ENCODE peak calls at places on chromosomes 2 and 18, in eight cellular contexts. One of them, this sample, is unnamed.

GRCh38 chr2:175880-176800 is 87.7 kb downstream of the SH3YL1 start:
- DNase-seq in keratinocyte: no peak
- DNase-seq in A673: no peak
- DNase-seq in mammary epithelial cell: peak; percentile 44
- DNase-seq in fibroblast of lung: peak; percentile 51
- DNase-seq in SK-N-MC: no peak
- DNase-seq in neural progenitor cell: no peak
- DNase-seq in GM23338: no peak
- DNase-seq in this sample: no peak

GRCh38 chr2:150817422-150817821 is 330.0 kb upstream of the RND3 start:
- DNase-seq in neural progenitor cell: no peak
- DNase-seq in GM23338: no peak
- DNase-seq in SK-N-MC: no peak
- DNase-seq in fibroblast of lung: no peak
- DNase-seq in keratinocyte: no peak
- DNase-seq in mammary epithelial cell: no peak
- DNase-seq in A673: no peak
- DNase-seq in this sample: no peak

GRCh38 chr2:96760986-96761832 is 507 bp downstream of the CNNM4 start:
- DNase-seq in keratinocyte: no peak
- DNase-seq in mammary epithelial cell: no peak
- DNase-seq in GM23338: peak; percentile 45
- DNase-seq in neural progenitor cell: peak; percentile 51
- DNase-seq in fibroblast of lung: peak; percentile 27
- DNase-seq in SK-N-MC: no peak
- DNase-seq in A673: no peak
- DNase-seq in this sample: no peak

GRCh38 chr2:128607440-128607839 is 288.8 kb upstream of the HS6ST1 start:
- DNase-seq in GM23338: no peak
- DNase-seq in neural progenitor cell: no peak
- DNase-seq in A673: no peak
- DNase-seq in fibroblast of lung: no peak
- DNase-seq in SK-N-MC: no peak
- DNase-seq in mammary epithelial cell: no peak
- DNase-seq in keratinocyte: no peak
- DNase-seq in this sample: no peak

GRCh38 chr18:60350975-60351374 is 21.6 kb downstream of the MC4R start:
- DNase-seq in GM23338: no peak
- DNase-seq in A673: no peak
- DNase-seq in fibroblast of lung: no peak
- DNase-seq in SK-N-MC: no peak
- DNase-seq in keratinocyte: no peak
- DNase-seq in mammary epithelial cell: no peak
- DNase-seq in neural progenitor cell: no peak
- DNase-seq in this sample: no peak

GRCh38 chr2:197784956-197785941 is at the start of gene BOLL:
- DNase-seq in neural progenitor cell: no peak
- DNase-seq in fibroblast of lung: no peak
- DNase-seq in GM23338: peak; percentile 30
- DNase-seq in mammary epithelial cell: no peak
- DNase-seq in A673: no peak
- DNase-seq in keratinocyte: no peak
- DNase-seq in SK-N-MC: no peak
- DNase-seq in this sample: no peak

GRCh38 chr2:222431859-222432258 is 7.5 kb downstream of the SGPP2 start:
- DNase-seq in GM23338: no peak
- DNase-seq in neural progenitor cell: no peak
- DNase-seq in fibroblast of lung: no peak
- DNase-seq in SK-N-MC: no peak
- DNase-seq in A673: no peak
- DNase-seq in keratinocyte: no peak
- DNase-seq in mammary epithelial cell: no peak
- DNase-seq in this sample: no peak

GRCh38 chr2:222844323-222844722 is 16.5 kb upstream of the ACSL3 start:
- DNase-seq in A673: no peak
- DNase-seq in fibroblast of lung: peak; percentile 94
- DNase-seq in neural progenitor cell: no peak
- DNase-seq in SK-N-MC: no peak
- DNase-seq in keratinocyte: no peak
- DNase-seq in GM23338: no peak
- DNase-seq in mammary epithelial cell: peak; percentile 93
- DNase-seq in this sample: peak; percentile 89

GRCh38 chr18:63000839-63001238 is 285.5 kb downstream of the PHLPP1 start:
- DNase-seq in mammary epithelial cell: no peak
- DNase-seq in fibroblast of lung: no peak
- DNase-seq in GM23338: no peak
- DNase-seq in A673: no peak
- DNase-seq in neural progenitor cell: no peak
- DNase-seq in SK-N-MC: no peak
- DNase-seq in keratinocyte: no peak
- DNase-seq in this sample: no peak

GRCh38 chr18:47882641-47883040 is 47.8 kb downstream of the SMAD2 start:
- DNase-seq in A673: no peak
- DNase-seq in neural progenitor cell: no peak
- DNase-seq in keratinocyte: no peak
- DNase-seq in GM23338: no peak
- DNase-seq in SK-N-MC: no peak
- DNase-seq in fibroblast of lung: peak; percentile 33
- DNase-seq in mammary epithelial cell: peak; percentile 36
- DNase-seq in this sample: no peak

GRCh38 chr2:118475622-118476021 is 371.8 kb downstream of the EN1 start:
- DNase-seq in mammary epithelial cell: no peak
- DNase-seq in GM23338: no peak
- DNase-seq in SK-N-MC: no peak
- DNase-seq in neural progenitor cell: no peak
- DNase-seq in A673: no peak
- DNase-seq in fibroblast of lung: no peak
- DNase-seq in keratinocyte: no peak
- DNase-seq in this sample: no peak

GRCh38 chr2:58508021-58508420 is 266.9 kb upstream of the FANCL start:
- DNase-seq in SK-N-MC: no peak
- DNase-seq in A673: no peak
- DNase-seq in GM23338: no peak
- DNase-seq in neural progenitor cell: peak; percentile 33
- DNase-seq in mammary epithelial cell: no peak
- DNase-seq in keratinocyte: no peak
- DNase-seq in fibroblast of lung: no peak
- DNase-seq in this sample: no peak

GRCh38 chr18:47987456-47987735 is 56.9 kb upstream of the SMAD2 start:
- DNase-seq in fibroblast of lung: no peak
- DNase-seq in A673: no peak
- DNase-seq in keratinocyte: no peak
- DNase-seq in GM23338: no peak
- DNase-seq in neural progenitor cell: no peak
- DNase-seq in mammary epithelial cell: no peak
- DNase-seq in SK-N-MC: no peak
- DNase-seq in this sample: no peak

GRCh38 chr18:61612517-61612916 is 279.3 kb downstream of the CDH20 start:
- DNase-seq in neural progenitor cell: no peak
- DNase-seq in fibroblast of lung: no peak
- DNase-seq in mammary epithelial cell: peak; percentile 29
- DNase-seq in SK-N-MC: no peak
- DNase-seq in keratinocyte: no peak
- DNase-seq in A673: no peak
- DNase-seq in GM23338: no peak
- DNase-seq in this sample: no peak

GRCh38 chr2:70132244-70133126 is 45.2 kb downstream of the PCBP1 start:
- DNase-seq in neural progenitor cell: no peak
- DNase-seq in fibroblast of lung: peak; percentile 76
- DNase-seq in GM23338: no peak
- DNase-seq in A673: peak; percentile 91
- DNase-seq in keratinocyte: no peak
- DNase-seq in SK-N-MC: no peak
- DNase-seq in mammary epithelial cell: peak; percentile 45
- DNase-seq in this sample: peak; percentile 37

DNA sequence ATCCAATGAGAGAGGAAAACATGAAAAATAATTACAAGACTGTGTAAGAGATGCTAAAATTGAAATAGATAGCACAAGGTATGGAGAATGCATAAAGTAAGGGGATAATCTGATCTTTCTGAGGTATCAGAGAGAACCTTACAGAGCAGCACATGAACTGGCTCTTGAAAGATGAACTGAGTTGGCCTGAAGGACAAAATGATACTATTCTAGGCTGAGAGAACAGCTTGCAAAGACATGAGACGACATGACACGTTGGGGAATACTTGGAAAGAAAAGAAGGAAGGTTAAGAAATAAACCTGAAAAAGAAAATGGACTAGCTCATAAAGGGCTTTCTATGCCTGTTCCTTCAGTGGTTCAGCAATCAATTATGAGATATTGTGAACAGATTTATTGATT is 152.7 kb upstream of the MYO3B start:
- DNase-seq in keratinocyte: no peak
- DNase-seq in mammary epithelial cell: no peak
- DNase-seq in SK-N-MC: no peak
- DNase-seq in GM23338: no peak
- DNase-seq in fibroblast of lung: no peak
- DNase-seq in neural progenitor cell: no peak
- DNase-seq in A673: no peak
- DNase-seq in this sample: no peak
- TF ChIP-seq EZH2 in keratinocyte: no peak
- TF ChIP-seq EZH2 in mammary epithelial cell: no peak
- TF ChIP-seq EZH2 in SK-N-MC: no peak
- TF ChIP-seq EZH2 in GM23338: no peak
- TF ChIP-seq EZH2 in fibroblast of lung: no peak
- TF ChIP-seq EZH2 in neural progenitor cell: no peak
- TF ChIP-seq EZH2 in A673: no peak
- TF ChIP-seq EZH2 in this sample: no peak

DNA sequence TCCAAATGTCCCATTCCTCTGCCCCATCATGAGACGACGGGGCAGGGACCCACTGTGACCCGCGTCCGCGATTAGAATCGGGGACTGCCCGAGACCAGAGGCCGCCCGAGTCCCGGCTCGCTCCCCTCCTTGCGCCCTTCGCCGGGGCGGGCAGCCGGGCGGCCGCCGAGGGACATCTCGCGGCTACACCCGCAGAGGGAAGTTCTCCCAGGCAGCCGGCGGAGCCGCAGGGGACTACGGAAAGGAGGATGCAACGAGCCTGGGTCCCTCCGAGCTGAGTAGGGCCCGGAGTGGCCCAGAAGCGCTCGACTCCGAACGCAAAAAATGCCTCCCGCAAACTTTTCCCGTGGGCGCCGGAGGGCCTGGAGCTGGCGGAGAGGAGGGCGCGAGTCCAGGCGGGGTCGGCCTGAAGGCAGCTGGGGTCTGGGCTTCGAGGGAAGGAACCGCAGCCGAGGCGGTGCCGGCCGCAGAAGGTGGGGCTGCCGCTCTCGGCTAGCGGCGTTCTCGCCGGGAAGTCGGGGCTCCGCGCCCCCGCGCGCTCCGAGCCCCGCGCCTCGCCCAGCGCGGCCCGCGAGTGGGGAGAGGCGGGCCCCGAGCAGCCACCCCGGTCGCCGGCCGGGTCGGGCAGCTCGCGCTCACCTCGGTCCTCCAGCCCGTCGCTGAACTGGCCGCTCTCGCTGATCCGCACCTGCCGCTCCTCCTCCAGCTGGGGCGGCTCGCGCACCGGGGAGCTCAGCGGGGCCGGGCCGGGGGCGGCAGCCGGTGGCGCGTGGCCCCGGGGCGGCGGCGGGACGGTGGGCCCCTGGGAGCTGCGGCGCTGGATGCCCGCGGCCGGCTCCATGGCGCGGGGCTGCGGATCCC is 475 bp downstream of the TMEM163 start:
- DNase-seq in A673: no peak
- DNase-seq in neural progenitor cell: peak; percentile 70
- DNase-seq in mammary epithelial cell: no peak
- DNase-seq in fibroblast of lung: no peak
- DNase-seq in SK-N-MC: no peak
- DNase-seq in keratinocyte: no peak
- DNase-seq in GM23338: peak; percentile 63
- DNase-seq in this sample: no peak
- H3K27ac ChIP-seq in A673: no peak overlapping the region
- H3K27ac ChIP-seq in neural progenitor cell: no peak overlapping the region
- H3K27ac ChIP-seq in mammary epithelial cell: no peak overlapping the region
- H3K27ac ChIP-seq in fibroblast of lung: no peak overlapping the region
- H3K27ac ChIP-seq in SK-N-MC: no peak overlapping the region
- H3K27ac ChIP-seq in keratinocyte: no peak overlapping the region
- H3K27ac ChIP-seq in GM23338: no peak overlapping the region
- H3K27ac ChIP-seq in this sample: no peak overlapping the region

GRCh38 chr2:26852405-26853348 is 4.7 kb downstream of the DPYSL5 start:
- DNase-seq in neural progenitor cell: peak; percentile 47
- DNase-seq in fibroblast of lung: no peak
- DNase-seq in A673: peak; percentile 21
- DNase-seq in mammary epithelial cell: no peak
- DNase-seq in SK-N-MC: no peak
- DNase-seq in keratinocyte: no peak
- DNase-seq in GM23338: no peak
- DNase-seq in this sample: no peak
- TF ChIP-seq EZH2 in neural progenitor cell: no peak
- TF ChIP-seq EZH2 in fibroblast of lung: no peak
- TF ChIP-seq EZH2 in A673: no peak
- TF ChIP-seq EZH2 in mammary epithelial cell: no peak
- TF ChIP-seq EZH2 in SK-N-MC: no peak
- TF ChIP-seq EZH2 in keratinocyte: no peak
- TF ChIP-seq EZH2 in GM23338: no peak
- TF ChIP-seq EZH2 in this sample: no peak

GRCh38 chr2:171924170-171924942 is 2.1 kb downstream of the HAT1 start:
- DNase-seq in keratinocyte: no peak
- DNase-seq in neural progenitor cell: no peak
- DNase-seq in A673: no peak
- DNase-seq in GM23338: no peak
- DNase-seq in SK-N-MC: no peak
- DNase-seq in mammary epithelial cell: no peak
- DNase-seq in fibroblast of lung: no peak
- DNase-seq in this sample: no peak

GRCh38 chr2:171923206-171923605 is 945 bp downstream of the HAT1 start:
- DNase-seq in keratinocyte: no peak
- DNase-seq in neural progenitor cell: no peak
- DNase-seq in mammary epithelial cell: peak; percentile 30
- DNase-seq in A673: peak; percentile 57
- DNase-seq in GM23338: peak; percentile 6
- DNase-seq in SK-N-MC: no peak
- DNase-seq in fibroblast of lung: peak; percentile 58
- DNase-seq in this sample: peak; percentile 13

GRCh38 chr2:171922230-171923022 is at the start of gene HAT1:
- DNase-seq in GM23338: peak; percentile 99
- DNase-seq in fibroblast of lung: peak; percentile 98
- DNase-seq in keratinocyte: peak; percentile 64
- DNase-seq in SK-N-MC: peak; percentile 92
- DNase-seq in mammary epithelial cell: peak; percentile 96
- DNase-seq in neural progenitor cell: peak; percentile 99
- DNase-seq in A673: peak; percentile 98
- DNase-seq in this sample: peak; percentile 92

GRCh38 chr2:171919453-171919852 is 2.8 kb upstream of the HAT1 start:
- DNase-seq in mammary epithelial cell: no peak
- DNase-seq in GM23338: no peak
- DNase-seq in A673: no peak
- DNase-seq in keratinocyte: no peak
- DNase-seq in SK-N-MC: no peak
- DNase-seq in fibroblast of lung: no peak
- DNase-seq in neural progenitor cell: no peak
- DNase-seq in this sample: no peak

DNA sequence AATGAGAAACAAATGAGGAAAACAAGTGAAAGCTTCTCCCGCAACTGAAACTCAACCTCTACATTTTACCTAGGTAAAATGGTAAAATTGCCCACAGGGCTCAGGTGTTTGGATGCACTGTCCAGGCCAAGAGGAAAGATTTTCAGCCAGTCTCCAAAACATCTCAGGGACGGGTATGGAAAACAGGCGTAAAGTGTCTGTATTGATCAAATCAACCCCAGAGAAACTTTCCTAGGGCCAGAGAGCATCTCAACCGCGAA is 361 bp upstream of the HAT1 start:
- DNase-seq in GM23338: no peak
- DNase-seq in neural progenitor cell: no peak
- DNase-seq in A673: no peak
- DNase-seq in keratinocyte: no peak
- DNase-seq in fibroblast of lung: no peak
- DNase-seq in mammary epithelial cell: no peak
- DNase-seq in SK-N-MC: no peak
- DNase-seq in this sample: no peak
- H3K27ac ChIP-seq in GM23338: peak overlapping the region; percentile 86
- H3K27ac ChIP-seq in neural progenitor cell: peak overlapping the region; percentile 8
- H3K27ac ChIP-seq in A673: peak overlapping the region; percentile 98
- H3K27ac ChIP-seq in keratinocyte: peak overlapping the region; percentile 96
- H3K27ac ChIP-seq in fibroblast of lung: peak overlapping the region; percentile 96
- H3K27ac ChIP-seq in mammary epithelial cell: peak overlapping the region; percentile 82
- H3K27ac ChIP-seq in SK-N-MC: peak overlapping the region; percentile 10
- H3K27ac ChIP-seq in this sample: peak overlapping the region; percentile 92

This sample was measured in astrocyte.